ENCODE peak calls at places on chromosomes 12 and 14, in five cellular contexts. One of them, this sample, is unnamed.

GRCh38 chr14:23182372-23183014 is 967 bp downstream of the SLC7A8 start:
- DNase-seq in mesendoderm: peak
- DNase-seq in aorta: peak
- DNase-seq in neural progenitor cell: peak
- DNase-seq in psoas muscle: peak
- DNase-seq in this sample: peak

GRCh38 chr12:102806592-102806991 is 110.5 kb downstream of the PAH start:
- DNase-seq in mesendoderm: peak
- DNase-seq in aorta: no peak
- DNase-seq in neural progenitor cell: peak
- DNase-seq in psoas muscle: no peak
- DNase-seq in this sample: no peak

GRCh38 chr12:58419905-58420304 is 478.5 kb downstream of the ATP23 start:
- DNase-seq in mesendoderm: no peak
- DNase-seq in neural progenitor cell: no peak
- DNase-seq in aorta: no peak
- DNase-seq in psoas muscle: no peak
- DNase-seq in this sample: no peak

GRCh38 chr12:13725049-13725448 is 256.4 kb downstream of the GRIN2B start:
- DNase-seq in psoas muscle: no peak
- DNase-seq in mesendoderm: peak
- DNase-seq in neural progenitor cell: no peak
- DNase-seq in aorta: no peak
- DNase-seq in this sample: no peak

GRCh38 chr14:23376477-23377200 is at the start of gene CMTM5:
- DNase-seq in aorta: no peak
- DNase-seq in mesendoderm: peak
- DNase-seq in neural progenitor cell: peak
- DNase-seq in psoas muscle: no peak
- DNase-seq in this sample: no peak

GRCh38 chr12:123062682-123063426 is 82.4 kb downstream of the ARL6IP4 start:
- DNase-seq in neural progenitor cell: no peak
- DNase-seq in psoas muscle: peak
- DNase-seq in aorta: peak
- DNase-seq in mesendoderm: no peak
- DNase-seq in this sample: no peak

GRCh38 chr14:101972126-101972785 is 7.9 kb downstream of the DYNC1H1 start:
- DNase-seq in aorta: peak
- DNase-seq in mesendoderm: peak
- DNase-seq in psoas muscle: peak
- DNase-seq in neural progenitor cell: no peak
- DNase-seq in this sample: peak

GRCh38 chr14:92348154-92348553 is 25.2 kb downstream of the SLC24A4 start:
- DNase-seq in aorta: no peak
- DNase-seq in psoas muscle: no peak
- DNase-seq in neural progenitor cell: no peak
- DNase-seq in mesendoderm: peak
- DNase-seq in this sample: no peak

GRCh38 chr12:89858718-89859117 is 150.1 kb upstream of the ATP2B1 start:
- DNase-seq in neural progenitor cell: no peak
- DNase-seq in aorta: no peak
- DNase-seq in mesendoderm: no peak
- DNase-seq in psoas muscle: no peak
- DNase-seq in this sample: no peak

GRCh38 chr12:110007874-110008273 is 8.6 kb downstream of the ANKRD13A start:
- DNase-seq in aorta: no peak
- DNase-seq in psoas muscle: no peak
- DNase-seq in neural progenitor cell: no peak
- DNase-seq in mesendoderm: no peak
- DNase-seq in this sample: no peak

GRCh38 chr14:99072956-99073355 is 199.0 kb downstream of the BCL11B start:
- DNase-seq in psoas muscle: no peak
- DNase-seq in neural progenitor cell: no peak
- DNase-seq in mesendoderm: no peak
- DNase-seq in aorta: no peak
- DNase-seq in this sample: no peak

GRCh38 chr14:76329951-76330350 is 46.0 kb upstream of the ESRRB start:
- DNase-seq in psoas muscle: no peak
- DNase-seq in mesendoderm: no peak
- DNase-seq in aorta: no peak
- DNase-seq in neural progenitor cell: peak
- DNase-seq in this sample: peak

GRCh38 chr12:56158926-56159461 is 835 bp downstream of the MYL6 start:
- DNase-seq in neural progenitor cell: peak
- DNase-seq in mesendoderm: peak
- DNase-seq in psoas muscle: peak
- DNase-seq in aorta: peak
- DNase-seq in this sample: peak

GRCh38 chr14:24392327-24393098 is 6.3 kb upstream of the NYNRIN start:
- DNase-seq in psoas muscle: no peak
- DNase-seq in aorta: no peak
- DNase-seq in neural progenitor cell: no peak
- DNase-seq in mesendoderm: peak
- DNase-seq in this sample: no peak

GRCh38 chr12:67649165-67650126 is 901 bp downstream of the DYRK2 start:
- DNase-seq in aorta: peak
- DNase-seq in mesendoderm: peak
- DNase-seq in psoas muscle: peak
- DNase-seq in neural progenitor cell: peak
- DNase-seq in this sample: peak

GRCh38 chr12:50375802-50376201 is 20.6 kb downstream of the FAM186A start:
- DNase-seq in psoas muscle: no peak
- DNase-seq in neural progenitor cell: no peak
- DNase-seq in aorta: no peak
- DNase-seq in mesendoderm: no peak
- DNase-seq in this sample: no peak

GRCh38 chr12:22626429-22626828 is 1.5 kb downstream of the ETNK1 start:
- DNase-seq in psoas muscle: no peak
- DNase-seq in neural progenitor cell: no peak
- DNase-seq in aorta: no peak
- DNase-seq in mesendoderm: peak
- DNase-seq in this sample: no peak

GRCh38 chr14:23559010-23559920 is 3.2 kb downstream of the THTPA start:
- DNase-seq in psoas muscle: peak
- DNase-seq in aorta: no peak
- DNase-seq in mesendoderm: no peak
- DNase-seq in neural progenitor cell: peak
- DNase-seq in this sample: peak

GRCh38 chr14:81314443-81315175 is 85.5 kb downstream of the STON2 start:
- DNase-seq in aorta: no peak
- DNase-seq in psoas muscle: no peak
- DNase-seq in mesendoderm: peak
- DNase-seq in neural progenitor cell: no peak
- DNase-seq in this sample: no peak

GRCh38 chr14:89444044-89444443 is 27.0 kb upstream of the FOXN3 start:
- DNase-seq in aorta: no peak
- DNase-seq in mesendoderm: no peak
- DNase-seq in psoas muscle: no peak
- DNase-seq in neural progenitor cell: no peak
- DNase-seq in this sample: no peak

GRCh38 chr12:100247765-100248164 is 19.1 kb downstream of the DEPDC4 start:
- DNase-seq in psoas muscle: no peak
- DNase-seq in aorta: no peak
- DNase-seq in mesendoderm: no peak
- DNase-seq in neural progenitor cell: no peak
- DNase-seq in this sample: no peak

GRCh38 chr14:103472939-103473338 is 49.7 kb downstream of the CKB start:
- DNase-seq in aorta: no peak
- DNase-seq in psoas muscle: no peak
- DNase-seq in neural progenitor cell: no peak
- DNase-seq in mesendoderm: no peak
- DNase-seq in this sample: no peak

GRCh38 chr14:56150645-56151345 is 32.6 kb downstream of the PELI2 start:
- DNase-seq in aorta: no peak
- DNase-seq in neural progenitor cell: no peak
- DNase-seq in psoas muscle: no peak
- DNase-seq in mesendoderm: peak
- DNase-seq in this sample: no peak

GRCh38 chr14:81125536-81125935 is 95.2 kb downstream of the GTF2A1 start:
- DNase-seq in mesendoderm: no peak
- DNase-seq in psoas muscle: no peak
- DNase-seq in neural progenitor cell: no peak
- DNase-seq in aorta: no peak
- DNase-seq in this sample: no peak

GRCh38 chr12:116346222-116346621 is 68.7 kb upstream of the MED13L start:
- DNase-seq in mesendoderm: peak
- DNase-seq in neural progenitor cell: peak
- DNase-seq in aorta: no peak
- DNase-seq in psoas muscle: no peak
- DNase-seq in this sample: no peak

GRCh38 chr12:119308743-119309456 is 25.6 kb upstream of the CCDC60 start:
- DNase-seq in aorta: no peak
- DNase-seq in mesendoderm: peak
- DNase-seq in psoas muscle: peak
- DNase-seq in neural progenitor cell: peak
- DNase-seq in this sample: no peak

GRCh38 chr14:66119805-66120204 is 366.4 kb upstream of the CCDC196 start:
- DNase-seq in neural progenitor cell: no peak
- DNase-seq in mesendoderm: no peak
- DNase-seq in aorta: no peak
- DNase-seq in psoas muscle: no peak
- DNase-seq in this sample: no peak

GRCh38 chr14:57502581-57503254 is 9.1 kb upstream of the CCDC198 start:
- DNase-seq in aorta: peak
- DNase-seq in neural progenitor cell: no peak
- DNase-seq in mesendoderm: no peak
- DNase-seq in psoas muscle: no peak
- DNase-seq in this sample: no peak

GRCh38 chr12:42924482-42924881 is 334.9 kb upstream of the PRICKLE1 start:
- DNase-seq in psoas muscle: no peak
- DNase-seq in neural progenitor cell: no peak
- DNase-seq in mesendoderm: no peak
- DNase-seq in aorta: no peak
- DNase-seq in this sample: no peak
- H3K4me3 ChIP-seq in psoas muscle: no peak
- H3K4me3 ChIP-seq in neural progenitor cell: no peak
- H3K4me3 ChIP-seq in mesendoderm: no peak
- H3K4me3 ChIP-seq in aorta: no peak
- H3K4me3 ChIP-seq in this sample: no peak

GRCh38 chr12:25585662-25586061 is 32.6 kb upstream of the LMNTD1 start:
- DNase-seq in psoas muscle: no peak
- DNase-seq in neural progenitor cell: no peak
- DNase-seq in aorta: no peak
- DNase-seq in mesendoderm: no peak
- DNase-seq in this sample: no peak
- H3K27ac ChIP-seq in psoas muscle: no peak
- H3K27ac ChIP-seq in neural progenitor cell: no peak
- H3K27ac ChIP-seq in aorta: no peak
- H3K27ac ChIP-seq in mesendoderm: no peak
- H3K27ac ChIP-seq in this sample: peak

GRCh38 chr12:108131035-108131434 is 1.9 kb downstream of the WSCD2 start:
- DNase-seq in psoas muscle: no peak
- DNase-seq in neural progenitor cell: no peak
- DNase-seq in aorta: no peak
- DNase-seq in mesendoderm: no peak
- DNase-seq in this sample: no peak

GRCh38 chr12:108128221-108129016 is 669 bp upstream of the WSCD2 start:
- DNase-seq in psoas muscle: no peak
- DNase-seq in neural progenitor cell: no peak
- DNase-seq in mesendoderm: no peak
- DNase-seq in aorta: no peak
- DNase-seq in this sample: no peak

GRCh38 chr12:108127654-108128053 is 1.4 kb upstream of the WSCD2 start:
- DNase-seq in neural progenitor cell: no peak
- DNase-seq in mesendoderm: no peak
- DNase-seq in psoas muscle: no peak
- DNase-seq in aorta: no peak
- DNase-seq in this sample: no peak

GRCh38 chr12:108126990-108127468 is 2.1 kb upstream of the WSCD2 start:
- DNase-seq in aorta: no peak
- DNase-seq in psoas muscle: no peak
- DNase-seq in mesendoderm: no peak
- DNase-seq in neural progenitor cell: no peak
- DNase-seq in this sample: no peak

GRCh38 chr12:108129017-108129812 is at the start of gene WSCD2:
- DNase-seq in mesendoderm: peak
- DNase-seq in psoas muscle: peak
- DNase-seq in neural progenitor cell: peak
- DNase-seq in aorta: peak
- DNase-seq in this sample: peak
- H3K4me3 ChIP-seq in mesendoderm: no peak
- H3K4me3 ChIP-seq in psoas muscle: peak
- H3K4me3 ChIP-seq in neural progenitor cell: peak
- H3K4me3 ChIP-seq in aorta: peak
- H3K4me3 ChIP-seq in this sample: peak

GRCh38 chr12:113261847-113262470 is 40.7 kb downstream of the TPCN1 start:
- DNase-seq in aorta: no peak
- DNase-seq in neural progenitor cell: no peak
- DNase-seq in mesendoderm: no peak
- DNase-seq in psoas muscle: peak
- DNase-seq in this sample: no peak
- H3K27ac ChIP-seq in aorta: no peak
- H3K27ac ChIP-seq in neural progenitor cell: no peak
- H3K27ac ChIP-seq in mesendoderm: no peak
- H3K27ac ChIP-seq in psoas muscle: peak
- H3K27ac ChIP-seq in this sample: peak

GRCh38 chr12:46516933-46517578 is 144.5 kb upstream of the SLC38A2 start:
- DNase-seq in mesendoderm: no peak
- DNase-seq in aorta: no peak
- DNase-seq in neural progenitor cell: no peak
- DNase-seq in psoas muscle: no peak
- DNase-seq in this sample: no peak
- H3K4me3 ChIP-seq in mesendoderm: no peak
- H3K4me3 ChIP-seq in aorta: no peak
- H3K4me3 ChIP-seq in neural progenitor cell: no peak
- H3K4me3 ChIP-seq in psoas muscle: no peak
- H3K4me3 ChIP-seq in this sample: no peak

GRCh38 chr14:61651355-61651754 is 44.0 kb upstream of the HIF1A start:
- DNase-seq in aorta: no peak
- DNase-seq in psoas muscle: no peak
- DNase-seq in neural progenitor cell: no peak
- DNase-seq in mesendoderm: no peak
- DNase-seq in this sample: no peak
- H3K27ac ChIP-seq in aorta: no peak
- H3K27ac ChIP-seq in psoas muscle: no peak
- H3K27ac ChIP-seq in neural progenitor cell: no peak
- H3K27ac ChIP-seq in mesendoderm: no peak
- H3K27ac ChIP-seq in this sample: no peak